ENCODE peak calls at places on chromosomes 3 and 15, in ten cellular contexts. J is HFFc6, N is astrocyte of the spinal cord, Z is fibroblast of lung, Q is endothelial cell, X is AG09319, C is mucosa of descending colon, H is AG09309, S is lung, E is IMR-90. A is an unnamed sample.

GRCh38 chr3:30198162-30198561 is 408.2 kb upstream of the TGFBR2 start:
- DNase-seq in C (no peak), X (no peak), N (no peak), Z (no peak), J (no peak), H (no peak), E (no peak), S (no peak), Q (no peak), A (no peak)

GRCh38 chr3:150308481-150308918 is 99.6 kb upstream of the TSC22D2 start:
- DNase-seq in Q (no peak), H (no peak), C (peak), S (no peak), E (no peak), N (no peak), X (no peak), J (no peak), Z (no peak), A (no peak)

GRCh38 chr3:136350132-136350531 is 100.0 kb downstream of the PCCB start:
- DNase-seq in J (peak), S (no peak), C (no peak), E (peak), Q (no peak), Z (peak), X (peak), H (peak), N (peak), A (no peak)

GRCh38 chr15:82081904-82082810 is 36.3 kb upstream of the MEX3B start:
- DNase-seq in C (no peak), J (peak), X (peak), S (no peak), E (peak), N (peak), Q (peak), H (peak), Z (peak), A (no peak)

GRCh38 chr15:98758224-98758623 is 109.9 kb downstream of the IGF1R start:
- DNase-seq in C (no peak), Q (no peak), H (no peak), S (no peak), J (no peak), X (no peak), N (no peak), E (no peak), Z (no peak), A (no peak)

GRCh38 chr3:152388631-152389030 is 119.9 kb downstream of the MBNL1 start:
- DNase-seq in C (no peak), Q (no peak), S (no peak), N (no peak), Z (no peak), X (no peak), E (no peak), J (no peak), H (no peak), A (no peak)

GRCh38 chr3:194069421-194070219 is 66.3 kb upstream of the HES1 start:
- DNase-seq in C (no peak), Z (peak), Q (no peak), J (no peak), S (no peak), E (peak), H (peak), X (no peak), N (no peak), A (no peak)

GRCh38 chr15:90262426-90262825 is 3.0 kb upstream of the NGRN start:
- DNase-seq in Z (no peak), E (no peak), C (no peak), Q (no peak), X (no peak), S (no peak), J (no peak), H (no peak), N (no peak), A (no peak)

GRCh38 chr3:45957606-45958005 is 14.3 kb downstream of the CXCR6 start:
- DNase-seq in C (no peak), Z (no peak), H (no peak), E (no peak), J (no peak), X (no peak), S (no peak), N (no peak), Q (no peak), A (no peak)

GRCh38 chr3:45347329-45348000 is 40.9 kb upstream of the LARS2 start:
- DNase-seq in X (no peak), E (peak), N (no peak), H (no peak), S (no peak), C (no peak), Z (no peak), Q (no peak), J (peak), A (no peak)

GRCh38 chr15:101446527-101447167 is 42.9 kb downstream of the PCSK6 start:
- DNase-seq in S (no peak), H (no peak), Z (no peak), Q (no peak), N (no peak), E (no peak), J (no peak), X (no peak), C (no peak), A (no peak)

DNA sequence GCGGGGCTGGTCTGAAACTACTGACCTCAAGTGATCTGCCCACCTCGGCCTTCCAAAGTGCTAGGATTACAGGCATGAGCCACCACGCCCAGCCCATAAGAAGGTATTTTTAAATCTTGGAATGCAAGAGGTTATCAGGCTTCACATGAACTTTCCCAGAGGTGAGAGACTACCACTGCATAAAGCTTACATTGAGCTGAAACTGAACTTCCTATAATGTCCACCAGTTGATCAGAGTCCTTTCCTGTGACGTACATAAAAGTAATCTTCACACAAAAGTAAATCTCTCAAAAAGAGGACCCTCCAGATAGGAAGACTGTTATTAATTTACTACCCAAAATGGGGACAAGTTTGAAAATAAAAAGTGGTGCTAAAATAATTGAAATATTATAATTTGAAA is 270.1 kb upstream of the UBE2E2 start:
- DNase-seq in X (no peak), E (no peak), H (no peak), Z (no peak), J (no peak), N (no peak), C (no peak), S (no peak), Q (no peak), A (no peak)
- TF ChIP-seq CTCF in X (no peak), E (no peak), H (no peak), Z (no peak), J (no peak), N (no peak), C (no peak), S (no peak), Q (no peak), A (no peak)

GRCh38 chr3:14143271-14143605 is 18.4 kb downstream of the TMEM43 start:
- DNase-seq in N (no peak), Z (no peak), C (no peak), H (no peak), J (peak), S (no peak), Q (no peak), E (peak), X (no peak), A (no peak)
- TF ChIP-seq CTCF in N (no peak), Z (no peak), C (no peak), H (no peak), J (no peak), S (no peak), Q (no peak), E (no peak), X (no peak), A (no peak)

GRCh38 chr3:84772841-84773240 is 185.9 kb upstream of the CADM2 start:
- DNase-seq in H (no peak), C (no peak), Q (no peak), Z (no peak), J (no peak), X (no peak), E (no peak), N (no peak), S (no peak), A (no peak)
- TF ChIP-seq CTCF in H (no peak), C (no peak), Q (peak), Z (no peak), J (no peak), X (no peak), E (no peak), N (no peak), S (no peak), A (no peak)

GRCh38 chr3:85189731-85190130 is 230.9 kb downstream of the CADM2 start:
- DNase-seq in S (no peak), J (no peak), H (no peak), E (no peak), N (no peak), C (no peak), Z (no peak), X (no peak), Q (no peak), A (no peak)

DNA sequence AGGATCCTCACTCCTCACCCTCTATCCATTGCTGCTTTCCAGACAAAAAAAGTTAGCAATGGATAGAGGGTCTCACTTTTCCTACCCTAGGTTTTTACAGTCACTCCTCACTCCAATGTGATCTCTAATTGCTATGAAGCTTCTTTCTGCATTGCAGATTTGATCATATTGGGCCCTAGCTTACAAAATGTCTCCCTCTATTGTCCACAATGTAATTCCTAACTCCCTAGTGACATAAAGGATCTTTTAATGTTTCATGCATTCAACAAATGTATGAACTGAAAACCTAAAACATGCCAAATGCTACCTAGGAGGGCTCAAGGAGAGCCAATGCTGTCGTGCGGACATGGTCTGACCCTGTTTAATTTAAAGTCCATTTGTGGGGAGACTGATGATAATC is 234.8 kb downstream of the CADM2 start:
- DNase-seq in C (no peak), S (no peak), J (no peak), X (no peak), E (no peak), H (no peak), N (no peak), Z (no peak), Q (no peak), A (no peak)
- TF ChIP-seq CTCF in C (no peak), S (no peak), J (no peak), X (no peak), E (no peak), H (no peak), N (no peak), Z (no peak), Q (no peak), A (no peak)

GRCh38 chr3:43996379-43997301 is 245.0 kb upstream of the TOPAZ1 start:
- DNase-seq in C (no peak), S (no peak), Z (peak), H (no peak), J (peak), E (no peak), Q (peak), N (peak), X (no peak), A (no peak)

GRCh38 chr3:43994594-43995077 is 247.1 kb upstream of the TOPAZ1 start:
- DNase-seq in E (no peak), Q (no peak), S (no peak), J (no peak), C (no peak), H (no peak), N (no peak), X (no peak), Z (no peak), A (no peak)

GRCh38 chr3:43995929-43996378 is 245.7 kb upstream of the TOPAZ1 start:
- DNase-seq in S (no peak), X (no peak), J (no peak), Z (no peak), N (no peak), C (no peak), Q (no peak), E (no peak), H (no peak), A (no peak)

GRCh38 chr3:43997788-43998373 is 243.8 kb upstream of the TOPAZ1 start:
- DNase-seq in C (no peak), S (no peak), N (peak), E (no peak), J (no peak), Z (peak), X (no peak), H (no peak), Q (peak), A (no peak)

DNA sequence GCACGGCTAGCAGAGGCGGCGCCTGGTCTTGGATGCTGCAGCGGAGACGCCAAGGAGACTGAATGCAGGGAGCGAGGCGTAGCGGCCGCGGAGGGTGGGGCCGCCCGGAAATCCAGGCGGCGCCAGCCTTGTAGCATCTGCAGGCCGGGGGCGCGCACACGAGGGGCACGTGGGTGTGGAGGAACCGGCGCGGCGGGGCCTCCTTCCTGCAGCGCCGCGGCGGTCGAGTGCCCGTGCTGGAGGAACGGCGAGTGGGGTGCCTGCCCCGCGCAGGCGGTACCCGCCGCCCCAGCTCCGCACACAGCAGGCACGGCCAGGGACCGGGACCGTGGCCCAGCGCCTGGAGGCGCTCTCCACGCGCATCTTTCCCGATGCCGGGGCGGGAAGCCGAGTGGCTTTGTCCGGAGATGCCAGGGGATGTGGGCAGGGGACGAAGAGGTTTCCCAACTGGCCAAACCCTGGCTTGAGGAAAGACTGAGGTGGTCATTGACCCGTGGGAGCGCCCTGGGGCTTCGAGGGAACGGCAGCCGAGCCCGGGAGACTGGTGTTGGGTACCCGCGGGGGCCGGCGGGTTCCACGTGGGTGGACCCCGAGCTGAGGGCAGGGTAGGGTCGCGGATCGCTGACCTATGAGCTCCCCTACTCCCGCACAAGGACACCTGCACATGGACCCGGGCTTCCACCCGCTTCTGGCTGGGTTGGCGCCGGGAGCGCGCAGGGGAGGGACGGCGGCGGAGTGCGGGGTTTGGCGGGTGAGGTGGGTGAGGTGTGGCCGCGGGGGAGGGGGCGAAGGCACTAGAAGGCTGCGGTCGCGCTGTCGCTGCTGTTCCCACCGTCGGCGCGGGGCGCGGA is 246.4 kb upstream of the TOPAZ1 start:
- DNase-seq in H (no peak), X (no peak), E (no peak), Z (peak), S (no peak), C (no peak), J (no peak), Q (peak), N (peak), A (no peak)
- TF ChIP-seq CTCF in H (no peak), X (peak), E (no peak), Z (peak), S (no peak), C (no peak), J (no peak), Q (no peak), N (peak), A (no peak)

A was measured in osteocyte.